ENCODE peak calls at places on chromosomes 16 and 17, in nine cellular contexts. V is AML-193; P is adipocyte; R is activated CD8-positive, alpha-beta memory T cell treated with anti-CD3 and anti-CD28 coated beads for 48 hours; U is WTC11; S is nephron progenitor cell; M is CD4-positive, alpha-beta T cell; X is prostate gland; I is fibroblast of lung. O is an unnamed sample.

GRCh38 chr16:69029121-69029520 is 76.3 kb upstream of the HAS3 start:
- DNase-seq in V (no peak), X (no peak), S (no peak), M (no peak), R (no peak), I (no peak), U (no peak), P (no peak), O (no peak)

GRCh38 chr16:81461756-81462155 is 17.1 kb downstream of the CMIP start:
- DNase-seq in U (no peak), I (no peak), M (no peak), P (no peak), S (no peak), R (no peak), X (no peak), V (no peak), O (no peak)

GRCh38 chr17:81237591-81238489 is 1.0 kb downstream of the TEPSIN start:
- DNase-seq in P (peak; percentile 17), M (no peak), U (no peak), S (no peak), I (no peak), R (no peak), X (no peak), V (no peak), O (no peak)

GRCh38 chr17:67422887-67423286 is 45.8 kb downstream of the PITPNC1 start:
- DNase-seq in M (no peak), I (peak; percentile 34), U (no peak), S (no peak), R (no peak), X (no peak), P (no peak), V (no peak), O (no peak)

GRCh38 chr16:8199390-8199789 is 390.9 kb downstream of the TMEM114 start:
- DNase-seq in I (no peak), U (no peak), M (no peak), S (no peak), P (no peak), X (no peak), R (no peak), V (no peak), O (no peak)

GRCh38 chr17:61338000-61338864 is 61.4 kb upstream of the TBX2 start:
- DNase-seq in S (no peak), X (no peak), V (no peak), R (no peak), P (peak; percentile 90), M (no peak), U (no peak), I (peak; percentile 89), O (peak; percentile 84)

GRCh38 chr16:17414421-17414820 is 56.3 kb downstream of the XYLT1 start:
- DNase-seq in S (no peak), R (no peak), X (no peak), V (no peak), U (no peak), M (no peak), I (no peak), P (no peak), O (no peak)

GRCh38 chr16:89565506-89566372 is 5.3 kb downstream of the RPL13 start:
- DNase-seq in M (no peak), R (peak; percentile 58), I (peak; percentile 56), U (peak; percentile 77), P (peak; percentile 64), X (peak; percentile 27), S (peak; percentile 56), V (no peak), O (peak; percentile 37)

GRCh38 chr16:21277045-21277926 is 804 bp downstream of the CRYM start:
- DNase-seq in U (no peak), R (no peak), V (no peak), P (no peak), S (no peak), I (no peak), M (no peak), X (no peak), O (no peak)

GRCh38 chr16:87604572-87605135 is 2.3 kb downstream of the JPH3 start:
- DNase-seq in I (no peak), V (no peak), U (no peak), R (no peak), M (no peak), P (no peak), X (no peak), S (no peak), O (no peak)

GRCh38 chr17:79022507-79022991 is 1.4 kb upstream of the C1QTNF1 start:
- DNase-seq in V (no peak), M (no peak), X (no peak), S (no peak), I (no peak), R (no peak), U (no peak), P (no peak), O (no peak)

GRCh38 chr16:87816507-87817100 is 50.8 kb upstream of the KLHDC4 start:
- DNase-seq in I (no peak), M (no peak), P (no peak), R (no peak), U (no peak), X (no peak), S (no peak), V (no peak), O (no peak)

GRCh38 chr16:28084209-28084608 is 20.7 kb upstream of the GSG1L start:
- DNase-seq in M (no peak), S (no peak), R (no peak), V (no peak), U (no peak), I (no peak), X (no peak), P (no peak), O (no peak)